ENCODE peak calls at places on chromosomes 16 and 17, in seven cellular contexts. C is IMR-90, I is HCT116, F is transverse colon, K is ovary, T is prostate gland, D is stomach. M is an unnamed sample.

GRCh38 chr17:80000955-80001354 is 34.7 kb downstream of the TBC1D16 start:
- DNase-seq in D (no peak), K (no peak), F (no peak), C (no peak), I (no peak), T (no peak), M (no peak)

GRCh38 chr17:18093616-18094408 is 6.1 kb downstream of the DRG2 start:
- DNase-seq in F (no peak), T (peak; percentile 19), I (peak; percentile 27), D (no peak), C (peak; percentile 83), K (peak; percentile 36), M (no peak)

GRCh38 chr17:77528516-77529327 is 388.0 kb downstream of the SEC14L1 start:
- DNase-seq in K (no peak), F (no peak), C (no peak), T (no peak), I (no peak), D (no peak), M (no peak)

GRCh38 chr17:65294184-65294719 is 157.1 kb downstream of the RGS9 start:
- DNase-seq in F (peak; percentile 75), D (peak; percentile 69), K (peak; percentile 66), T (peak; percentile 51), I (peak; percentile 72), C (peak; percentile 71), M (no peak)

GRCh38 chr16:26824469-26824868 is 242.3 kb upstream of the C16orf82 start:
- DNase-seq in K (no peak), F (no peak), D (no peak), T (no peak), C (no peak), I (no peak), M (no peak)

GRCh38 chr17:78315355-78316114 is 44.3 kb downstream of the SOCS3 start:
- DNase-seq in K (peak; percentile 90), I (peak; percentile 88), C (peak; percentile 92), T (peak; percentile 56), F (peak; percentile 83), D (peak; percentile 79), M (peak; percentile 87)

GRCh38 chr17:73474370-73474988 is 162.7 kb upstream of the CDC42EP4 start:
- DNase-seq in I (peak; percentile 52), K (no peak), F (peak; percentile 67), T (peak; percentile 9), C (peak; percentile 39), D (peak; percentile 79), M (peak; percentile 51)

GRCh38 chr17:81586096-81586495 is 33.9 kb upstream of the FAAP100 start:
- DNase-seq in F (no peak), I (no peak), K (no peak), T (no peak), D (no peak), C (no peak), M (no peak)

GRCh38 chr16:81567987-81568748 is 123.6 kb downstream of the CMIP start:
- DNase-seq in D (peak; percentile 58), T (peak; percentile 47), F (no peak), C (peak; percentile 43), I (no peak), K (peak; percentile 33), M (no peak)

GRCh38 chr16:68626557-68626956 is 18.6 kb upstream of the CDH3 start:
- DNase-seq in I (no peak), D (no peak), C (no peak), F (no peak), K (no peak), T (no peak), M (no peak)

GRCh38 chr17:69602969-69603368 is 188.5 kb downstream of the MAP2K6 start:
- DNase-seq in I (no peak), D (no peak), T (no peak), F (no peak), K (no peak), C (no peak), M (no peak)

DNA sequence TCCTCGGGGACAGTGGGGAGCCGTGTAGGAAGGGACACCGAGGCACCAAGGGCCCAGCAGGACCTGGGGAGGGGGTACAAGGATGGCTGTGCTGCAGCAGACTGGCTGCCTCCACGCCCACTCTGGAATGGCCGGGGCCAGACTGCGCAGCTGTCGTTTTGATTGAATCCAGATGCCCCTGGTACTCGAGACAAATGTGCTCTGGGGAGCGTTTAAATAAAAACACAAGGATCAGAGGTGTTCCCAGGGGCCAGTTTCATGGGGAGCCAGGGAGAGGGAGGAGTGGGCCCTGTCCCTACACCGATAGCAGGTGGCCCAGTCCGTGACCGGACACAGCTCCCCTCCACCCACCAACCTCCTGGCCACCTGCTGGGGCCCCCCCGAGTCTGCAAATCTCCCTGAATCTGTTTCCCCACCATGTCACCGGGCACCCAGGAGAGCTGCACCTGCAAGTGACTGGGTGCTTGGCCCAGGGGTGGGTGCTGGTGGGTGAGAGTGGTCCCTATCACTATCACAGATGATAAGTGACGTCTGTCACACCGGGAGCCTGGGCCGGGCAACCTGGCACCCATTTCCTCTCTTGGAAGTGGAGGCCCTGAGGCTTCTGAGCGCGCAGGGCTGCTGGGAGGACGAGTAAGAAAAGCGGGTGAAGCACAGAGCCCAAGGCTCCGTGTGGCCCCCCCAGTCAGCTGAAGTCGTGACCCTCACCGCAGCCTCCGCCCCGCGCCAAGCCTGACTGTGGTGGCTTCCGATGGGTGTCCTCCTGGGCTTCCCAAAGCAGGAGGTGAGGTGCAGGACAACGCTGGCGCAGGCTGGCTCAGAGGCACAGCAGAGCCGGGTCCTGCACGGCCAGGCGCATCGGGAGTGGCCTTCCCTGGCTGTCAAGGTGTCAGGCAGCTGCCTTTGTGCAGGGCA is 21.2 kb upstream of the ACSF3 start:
- DNase-seq in K (no peak), I (no peak), T (no peak), D (no peak), C (no peak), F (no peak), M (no peak)
- H3K4me3 ChIP-seq in K (no peak overlapping the region), I (no peak overlapping the region), T (no peak overlapping the region), D (no peak overlapping the region), C (no peak overlapping the region), F (no peak overlapping the region), M (no peak overlapping the region)

GRCh38 chr17:28574536-28574935 is 2.2 kb downstream of the ALDOC start:
- DNase-seq in I (no peak), D (no peak), T (no peak), K (no peak), C (no peak), F (no peak), M (no peak)
- TF ChIP-seq CTCF in I (peak; percentile 36), D (no peak), T (no peak), K (no peak), C (no peak), F (no peak), M (no peak)

GRCh38 chr16:24088011-24088410 is 168.1 kb upstream of the CACNG3 start:
- DNase-seq in I (no peak), F (no peak), K (no peak), C (no peak), D (no peak), T (no peak), M (no peak)

GRCh38 chr16:24085665-24086064 is 170.5 kb upstream of the CACNG3 start:
- DNase-seq in I (no peak), T (no peak), C (no peak), D (no peak), F (no peak), K (no peak), M (no peak)

GRCh38 chr16:24093049-24093448 is 163.1 kb upstream of the CACNG3 start:
- DNase-seq in I (no peak), T (no peak), K (no peak), F (no peak), C (no peak), D (no peak), M (no peak)

GRCh38 chr16:24091125-24091524 is 165.0 kb upstream of the CACNG3 start:
- DNase-seq in D (no peak), I (no peak), F (no peak), T (no peak), C (no peak), K (no peak), M (no peak)

GRCh38 chr16:24088767-24089166 is 167.4 kb upstream of the CACNG3 start:
- DNase-seq in K (no peak), T (no peak), D (no peak), I (no peak), C (no peak), F (no peak), M (no peak)
- TF ChIP-seq POLR2A in K (no peak), T (no peak), D (no peak), I (no peak), C (no peak), F (no peak), M (no peak)

GRCh38 chr17:75133001-75133400 is 1.5 kb upstream of the NT5C start:
- DNase-seq in D (no peak), T (peak; percentile 56), F (no peak), I (no peak), C (no peak), K (no peak), M (no peak)
- H3K4me3 ChIP-seq in D (no peak overlapping the region), T (no peak overlapping the region), F (no peak overlapping the region), I (no peak overlapping the region), C (no peak overlapping the region), K (no peak overlapping the region), M (no peak overlapping the region)

GRCh38 chr17:75130632-75131277 is 787 bp downstream of the NT5C start:
- DNase-seq in C (peak; percentile 58), T (peak; percentile 39), K (peak; percentile 52), I (peak; percentile 69), D (peak; percentile 47), F (peak; percentile 62), M (no peak)
- TF ChIP-seq CTCF in C (peak; percentile 56), T (peak; percentile 52), K (no peak), I (peak; percentile 86), D (peak; percentile 25), F (peak; percentile 48), M (no peak)

GRCh38 chr16:974606-975312 is 4.0 kb upstream of the LMF1 start:
- DNase-seq in D (no peak), I (no peak), C (no peak), F (no peak), T (no peak), K (no peak), M (no peak)

GRCh38 chr16:973366-973765 is 2.6 kb upstream of the LMF1 start:
- DNase-seq in D (no peak), F (no peak), C (no peak), T (no peak), I (no peak), K (no peak), M (no peak)

GRCh38 chr16:972316-973002 is 1.7 kb upstream of the LMF1 start:
- DNase-seq in C (no peak), D (peak; percentile 42), K (no peak), T (no peak), I (no peak), F (no peak), M (no peak)

GRCh38 chr16:975313-975690 is 4.5 kb upstream of the LMF1 start:
- DNase-seq in C (no peak), I (no peak), T (no peak), D (no peak), K (no peak), F (no peak), M (no peak)

DNA sequence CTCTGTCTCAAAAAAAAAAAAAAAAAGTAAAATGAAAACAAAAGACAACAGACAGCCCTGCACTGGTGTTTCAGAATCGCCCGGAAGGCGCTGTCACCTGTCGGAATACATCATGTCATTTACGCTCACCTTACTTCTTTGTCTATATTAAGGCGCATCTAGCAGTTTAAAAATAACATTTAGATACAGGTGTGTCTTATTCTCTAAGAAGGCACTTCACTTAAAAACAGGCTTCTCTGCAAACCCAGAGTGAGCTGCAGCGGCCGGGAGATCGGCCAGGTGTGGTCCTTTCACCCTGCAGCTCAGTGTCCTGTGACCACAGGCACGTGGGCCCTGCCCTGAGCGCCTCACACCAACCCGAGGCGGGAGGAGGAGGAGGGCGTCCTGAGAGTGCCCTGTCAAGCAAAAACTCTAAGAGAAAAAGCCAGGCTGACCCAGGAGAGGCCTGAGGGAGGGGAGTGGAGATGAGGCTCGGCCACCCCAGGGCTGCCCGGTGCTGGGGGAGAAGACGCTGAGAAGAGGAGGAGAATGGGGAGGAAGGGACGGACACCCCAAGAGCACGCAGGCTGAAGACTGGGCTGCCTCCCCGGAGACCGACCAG is 3.3 kb upstream of the LMF1 start:
- DNase-seq in D (no peak), T (no peak), K (no peak), C (no peak), I (no peak), F (peak; percentile 35), M (no peak)
- TF ChIP-seq POLR2A in D (no peak), T (no peak), K (no peak), C (no peak), I (no peak), F (no peak), M (no peak)

M was measured in lower leg skin.